ENCODE peak calls at places on chromosomes 5 and 9, in six cellular contexts. T is stomach, W is dorsolateral prefrontal cortex, Q is hepatocyte, C is kidney, E is upper lobe of right lung. K is an unnamed sample.
A peak's percentile ranks its signal among the peaks of the same experiment; 100 is the strongest.

GRCh38 chr5:112689510-112689909 is 48.2 kb upstream of the APC start:
- DNase-seq in T (no peak), W (no peak), Q (no peak), C (no peak), E (no peak), K (no peak)

GRCh38 chr9:97572196-97572891 is 60.8 kb downstream of the TSTD2 start:
- DNase-seq in E (peak; percentile 61), Q (no peak), T (no peak), W (no peak), C (no peak), K (no peak)

GRCh38 chr9:96618209-96619108 is 1.2 kb downstream of the CDC14B start:
- DNase-seq in E (peak; percentile 69), W (peak; percentile 55), T (peak; percentile 52), C (peak; percentile 77), Q (peak; percentile 77), K (peak; percentile 62)

GRCh38 chr5:31913796-31914188 is 260.3 kb downstream of the GOLPH3 start:
- DNase-seq in C (no peak), E (no peak), Q (no peak), T (no peak), W (no peak), K (no peak)

GRCh38 chr9:131650254-131650653 is 89.6 kb downstream of the RAPGEF1 start:
- DNase-seq in T (no peak), W (no peak), E (no peak), C (peak; percentile 87), Q (no peak), K (no peak)

GRCh38 chr5:59143926-59144333 is 561.1 kb downstream of the RAB3C start:
- DNase-seq in T (no peak), E (no peak), W (no peak), Q (no peak), C (no peak), K (no peak)

GRCh38 chr5:181215997-181216982 is 6.8 kb upstream of the TRIM41 start:
- DNase-seq in E (no peak), C (no peak), T (no peak), W (no peak), Q (no peak), K (no peak)

GRCh38 chr9:88775559-88775958 is 215.7 kb upstream of the S1PR3 start:
- DNase-seq in T (no peak), E (no peak), Q (no peak), W (no peak), C (no peak), K (no peak)

GRCh38 chr5:131514316-131515275 is 120.4 kb downstream of the RAPGEF6 start:
- DNase-seq in C (no peak), W (no peak), E (no peak), T (no peak), Q (no peak), K (no peak)

GRCh38 chr5:172830275-172830799 is 3.7 kb upstream of the ERGIC1 start:
- DNase-seq in W (no peak), T (no peak), Q (no peak), E (no peak), C (no peak), K (no peak)

GRCh38 chr5:127856310-127856709 is 153.1 kb downstream of the CCDC192 start:
- DNase-seq in W (no peak), E (no peak), T (no peak), C (no peak), Q (peak; percentile 20), K (no peak)

GRCh38 chr5:52738095-52738506 is 49.6 kb upstream of the ITGA1 start:
- DNase-seq in W (no peak), C (no peak), T (no peak), E (no peak), Q (no peak), K (no peak)

GRCh38 chr9:114382951-114383865 is 4.6 kb downstream of the AKNA start:
- DNase-seq in W (no peak), E (no peak), Q (no peak), T (no peak), C (peak; percentile 87), K (no peak)

GRCh38 chr9:4167040-4167671 is 132.7 kb downstream of the GLIS3 start:
- DNase-seq in Q (no peak), W (no peak), C (no peak), T (no peak), E (no peak), K (no peak)

GRCh38 chr5:120609570-120609969 is 145.5 kb downstream of the PRR16 start:
- DNase-seq in C (no peak), W (no peak), Q (no peak), T (no peak), E (no peak), K (no peak)

GRCh38 chr5:120610145-120610544 is 146.0 kb downstream of the PRR16 start:
- DNase-seq in T (no peak), C (no peak), E (no peak), Q (no peak), W (no peak), K (no peak)

GRCh38 chr5:120604898-120605297 is 140.8 kb downstream of the PRR16 start:
- DNase-seq in Q (no peak), E (no peak), W (no peak), C (no peak), T (no peak), K (no peak)

GRCh38 chr5:120600639-120601038 is 136.5 kb downstream of the PRR16 start:
- DNase-seq in E (no peak), Q (no peak), W (no peak), T (no peak), C (no peak), K (no peak)

DNA sequence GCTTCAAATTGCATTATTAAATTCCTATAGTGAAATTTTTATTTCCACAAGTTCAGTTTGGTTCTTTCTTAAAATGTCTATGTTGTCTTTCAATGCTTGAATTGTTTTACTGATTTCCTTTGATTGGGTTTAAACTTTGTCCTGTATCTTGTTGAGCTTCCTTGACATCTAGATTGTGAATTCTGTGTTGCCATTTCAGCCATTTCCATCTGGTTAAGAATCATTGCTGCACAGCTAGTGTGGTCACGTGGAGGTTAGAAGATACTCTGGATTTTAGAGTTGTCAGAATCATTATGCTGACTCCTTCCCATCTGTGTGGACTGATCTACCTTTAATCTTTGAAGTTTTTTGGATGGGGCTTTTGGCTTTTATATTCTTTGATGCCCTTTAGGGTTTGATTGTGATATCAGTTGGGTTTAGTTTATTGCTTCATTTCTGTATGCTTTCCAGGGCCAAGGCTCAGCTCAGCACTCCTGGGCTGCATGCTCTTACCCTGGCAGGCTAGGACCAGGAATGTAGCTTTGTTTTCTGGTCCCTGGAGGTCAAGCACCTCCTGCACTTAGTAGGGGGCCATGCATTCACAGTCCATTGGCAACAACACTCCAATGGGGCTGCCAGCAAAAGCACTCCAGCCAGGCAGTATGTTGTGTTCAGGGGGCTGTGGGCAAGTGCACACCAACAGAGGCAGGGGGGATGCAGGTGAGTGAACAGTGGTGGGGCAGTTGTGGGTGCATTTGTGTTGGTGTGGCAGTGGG is 141.4 kb downstream of the PRR16 start:
- DNase-seq in T (no peak), Q (no peak), C (no peak), E (no peak), W (no peak), K (no peak)
- H3K27ac ChIP-seq in T (no peak overlapping the region), Q (no peak overlapping the region), C (no peak overlapping the region), E (no peak overlapping the region), W (no peak overlapping the region), K (no peak overlapping the region)

DNA sequence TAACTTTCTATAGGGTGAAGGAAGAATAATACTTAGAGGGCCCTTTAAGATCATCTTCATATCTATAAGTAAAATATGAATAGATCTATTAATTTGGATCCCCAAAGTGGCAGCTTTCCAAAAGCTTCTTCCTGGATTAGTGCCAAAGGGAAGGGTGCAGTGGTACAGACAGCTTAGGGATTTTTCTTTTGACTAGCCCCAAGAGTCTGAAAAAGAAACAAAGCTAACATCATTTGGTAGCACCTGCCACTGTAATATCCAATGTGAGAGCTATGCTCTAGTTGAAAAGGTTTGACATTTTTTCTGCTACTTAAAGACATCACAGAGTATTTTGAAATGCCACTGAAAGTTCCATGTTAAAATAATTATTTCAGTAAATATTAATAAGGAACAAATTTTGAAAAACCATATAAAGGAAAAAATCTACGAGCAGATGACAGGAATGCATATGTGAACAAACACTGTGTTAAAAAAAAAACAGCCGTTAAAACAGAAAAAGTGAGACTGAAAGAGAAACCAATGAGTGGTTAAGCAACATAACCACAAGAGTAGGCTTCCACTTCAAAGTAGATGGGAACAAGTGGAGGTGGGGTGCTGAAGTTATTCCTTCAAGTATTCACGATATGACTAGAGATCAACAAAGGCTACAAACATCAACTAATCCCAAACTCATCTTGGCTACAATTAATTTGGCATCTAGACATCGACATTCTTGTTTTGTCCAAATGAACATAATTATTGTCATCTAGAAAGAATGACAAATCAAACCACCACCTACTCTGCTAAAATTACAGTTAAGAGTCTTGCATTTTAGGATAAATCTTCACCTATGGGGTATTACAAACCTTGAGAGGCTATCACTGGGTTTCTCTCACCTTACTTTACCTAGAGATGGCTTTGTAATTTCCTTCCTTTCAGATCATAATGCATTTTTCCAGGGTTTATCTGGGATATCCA is 137.5 kb downstream of the CPLANE1 start:
- DNase-seq in E (no peak), T (no peak), W (no peak), C (no peak), Q (no peak), K (no peak)
- H3K27ac ChIP-seq in E (peak overlapping the region; percentile 1), T (no peak overlapping the region), W (no peak overlapping the region), C (no peak overlapping the region), Q (no peak overlapping the region), K (no peak overlapping the region)

DNA sequence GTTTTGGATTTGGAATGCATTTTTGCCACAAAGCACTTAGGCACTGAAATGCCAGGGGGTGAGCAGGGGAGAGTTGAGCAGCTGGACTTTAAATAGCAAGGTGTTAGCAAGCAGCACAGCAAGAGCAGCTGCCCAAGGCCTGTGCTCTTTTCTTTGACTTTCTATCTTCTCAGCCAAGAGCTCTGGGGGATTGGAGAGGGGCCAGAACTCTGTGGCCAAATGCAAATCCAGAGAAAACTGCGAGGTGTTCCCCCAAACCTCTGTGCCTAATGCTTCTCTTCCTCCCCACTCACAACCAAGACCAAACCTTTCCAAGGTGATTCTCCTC is 118.8 kb upstream of the WWC1 start:
- DNase-seq in E (no peak), T (no peak), Q (no peak), W (no peak), C (no peak), K (no peak)
- H3K27ac ChIP-seq in E (no peak overlapping the region), T (peak overlapping the region; percentile 34), Q (no peak overlapping the region), W (no peak overlapping the region), C (no peak overlapping the region), K (no peak overlapping the region)

GRCh38 chr9:15253197-15253596 is 53.8 kb downstream of the TTC39B start:
- DNase-seq in T (no peak), W (no peak), E (no peak), Q (no peak), C (no peak), K (no peak)

GRCh38 chr9:15248106-15248505 is 58.9 kb downstream of the TTC39B start:
- DNase-seq in C (no peak), T (no peak), Q (no peak), E (no peak), W (no peak), K (no peak)

GRCh38 chr9:15249042-15249818 is 57.8 kb downstream of the TTC39B start:
- DNase-seq in T (no peak), Q (no peak), W (no peak), C (no peak), E (no peak), K (no peak)

GRCh38 chr9:15248596-15248995 is 58.4 kb downstream of the TTC39B start:
- DNase-seq in E (no peak), W (no peak), Q (no peak), C (no peak), T (no peak), K (no peak)

DNA sequence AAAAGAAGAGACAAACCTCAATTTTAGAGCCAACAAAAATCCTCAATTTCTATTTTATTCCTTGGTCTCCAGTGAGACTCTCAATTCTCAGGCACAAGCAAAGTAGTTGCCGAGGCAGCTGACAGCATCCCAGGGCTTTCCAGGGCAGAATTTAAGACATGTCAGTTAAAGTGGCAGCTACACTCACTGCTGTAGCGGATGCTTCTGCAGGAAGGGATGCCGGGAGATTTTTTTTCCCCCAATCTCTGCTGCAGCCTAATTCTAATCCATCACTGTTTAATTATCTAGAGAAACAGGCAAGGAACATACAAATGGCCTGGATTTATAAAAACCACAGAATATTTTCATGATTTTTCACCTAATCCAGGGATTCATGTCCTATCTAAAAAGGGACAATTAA is 57.0 kb downstream of the TTC39B start:
- DNase-seq in Q (no peak), C (no peak), E (no peak), T (no peak), W (no peak), K (no peak)
- H3K27ac ChIP-seq in Q (no peak overlapping the region), C (peak overlapping the region; percentile 2), E (no peak overlapping the region), T (peak overlapping the region; percentile 35), W (no peak overlapping the region), K (no peak overlapping the region)